ENCODE peak calls at places on chromosomes 13 and 19, in five cellular contexts. F is GM19239, O is endothelial cell, L is putamen, J is occipital lobe. H is an unnamed sample.

GRCh38 chr19:50224986-50225747 is 21.7 kb downstream of the MYH14 start:
- DNase-seq in F (no peak), L (peak), O (no peak), J (no peak), H (no peak)

GRCh38 chr19:1076951-1077350 is 10.0 kb downstream of the ARHGAP45 start:
- DNase-seq in L (peak), J (no peak), F (peak), O (no peak), H (peak)

GRCh38 chr13:93715866-93716265 is 489.3 kb downstream of the GPC6 start:
- DNase-seq in J (no peak), F (no peak), O (no peak), L (no peak), H (no peak)

GRCh38 chr19:2476451-2477140 is 669 bp downstream of the GADD45B start:
- DNase-seq in F (no peak), O (no peak), L (no peak), J (peak), H (peak)

GRCh38 chr19:50490991-50491472 is 14.4 kb upstream of the GARIN5A start:
- DNase-seq in O (no peak), F (no peak), J (no peak), L (no peak), H (no peak)

GRCh38 chr13:47621931-47622330 is 379.1 kb downstream of the SUCLA2 start:
- DNase-seq in J (no peak), L (no peak), F (no peak), O (no peak), H (no peak)

GRCh38 chr13:78816592-78816991 is 157.6 kb upstream of the OBI1 start:
- DNase-seq in J (no peak), L (no peak), F (no peak), O (no peak), H (no peak)

GRCh38 chr13:45297456-45298205 is 43.4 kb downstream of the TPT1 start:
- DNase-seq in O (no peak), L (peak), F (no peak), J (no peak), H (no peak)

GRCh38 chr13:26425439-26426358 is 131.8 kb upstream of the WASF3 start:
- DNase-seq in J (no peak), L (no peak), F (no peak), O (no peak), H (no peak)

GRCh38 chr19:56718231-56718630 is 46.7 kb upstream of the ZNF835 start:
- DNase-seq in O (no peak), J (no peak), F (no peak), L (no peak), H (no peak)

GRCh38 chr13:48476215-48476614 is 56.7 kb downstream of the RCBTB2 start:
- DNase-seq in L (no peak), F (no peak), O (no peak), J (no peak), H (no peak)

GRCh38 chr13:76879211-76879875 is 6.9 kb downstream of the KCTD12 start:
- DNase-seq in L (peak), F (peak), O (no peak), J (peak), H (peak)

GRCh38 chr13:21672811-21673591 is 2.1 kb downstream of the FGF9 start:
- DNase-seq in F (no peak), L (no peak), J (no peak), O (no peak), H (no peak)

GRCh38 chr19:40691421-40692211 is 1.2 kb upstream of the NUMBL start:
- DNase-seq in L (no peak), O (no peak), J (no peak), F (no peak), H (no peak)

GRCh38 chr19:1840541-1841115 is 7.7 kb downstream of the REXO1 start:
- DNase-seq in L (no peak), F (no peak), J (no peak), O (no peak), H (no peak)

GRCh38 chr19:48842744-48843162 is 6.5 kb upstream of the HSD17B14 start:
- DNase-seq in L (no peak), O (peak), J (no peak), F (no peak), H (peak)

GRCh38 chr19:34975056-34975455 is 11.0 kb upstream of the ZNF792 start:
- DNase-seq in J (no peak), L (no peak), O (no peak), F (no peak), H (no peak)

GRCh38 chr19:47699360-47699917 is 13.8 kb upstream of the EHD2 start:
- DNase-seq in F (peak), J (no peak), L (no peak), O (peak), H (no peak)

GRCh38 chr19:42563352-42564210 is 31.1 kb downstream of the CEACAM8 start:
- DNase-seq in O (peak), L (peak), F (peak), J (peak), H (peak)

GRCh38 chr19:6056801-6057650 is 53.3 kb downstream of the RFX2 start:
- DNase-seq in F (no peak), O (peak), L (peak), J (peak), H (peak)

GRCh38 chr13:34913040-34913439 is 29.0 kb upstream of the NBEA start:
- DNase-seq in J (no peak), O (peak), F (no peak), L (no peak), H (no peak)

GRCh38 chr19:47075941-47076340 is 27.5 kb upstream of the TMEM160 start:
- DNase-seq in L (no peak), F (no peak), J (no peak), O (no peak), H (no peak)

GRCh38 chr13:107271226-107271625 is 703.3 kb upstream of the ARGLU1 start:
- DNase-seq in O (no peak), J (no peak), L (no peak), F (no peak), H (no peak)

GRCh38 chr13:35979378-35979911 is 151.7 kb downstream of the DCLK1 start:
- DNase-seq in L (peak), O (no peak), J (peak), F (no peak), H (peak)

H was measured in mucosa of gallbladder.